ENCODE peak calls at places on chromosome 22, in ten cellular contexts. D, B, P, H, Z, A, C, S, N and E are unnamed samples.

GRCh38 chr22:17587631-17588030 is 24.3 kb downstream of the SLC25A18 start:
- DNase-seq in B (no peak), S (no peak), D (no peak), H (peak; percentile 38), P (no peak), C (no peak), A (no peak), N (no peak), Z (no peak), E (no peak)

GRCh38 chr22:17554814-17555213 is 8.5 kb upstream of the SLC25A18 start:
- DNase-seq in S (no peak), C (no peak), A (no peak), B (no peak), Z (no peak), N (no peak), D (no peak), H (no peak), P (no peak), E (no peak)

GRCh38 chr22:20026996-20027601 is 6.2 kb downstream of the TANGO2 start:
- DNase-seq in N (peak; percentile 19), A (no peak), S (no peak), C (no peak), Z (no peak), B (no peak), H (no peak), D (no peak), P (no peak), E (no peak)

GRCh38 chr22:41777749-41778395 is 22.6 kb upstream of the CCDC134 start:
- DNase-seq in H (no peak), D (no peak), B (no peak), A (no peak), S (no peak), Z (no peak), C (no peak), P (no peak), N (no peak), E (no peak)

GRCh38 chr22:30435674-30436126 is 10.1 kb downstream of the MTFP1 start:
- DNase-seq in P (no peak), S (no peak), Z (peak; percentile 54), A (no peak), B (no peak), D (no peak), C (peak; percentile 89), N (peak; percentile 64), H (no peak), E (peak; percentile 80)

GRCh38 chr22:19996694-19997384 is 19.8 kb downstream of the ARVCF start:
- DNase-seq in C (no peak), P (no peak), D (no peak), S (no peak), H (no peak), Z (no peak), A (no peak), N (peak; percentile 44), B (no peak), E (no peak)

GRCh38 chr22:42425337-42425988 is 6.7 kb downstream of the NFAM1 start:
- DNase-seq in H (no peak), Z (no peak), C (no peak), N (no peak), S (no peak), D (no peak), A (no peak), B (no peak), P (no peak), E (no peak)

GRCh38 chr22:43085658-43086606 is 3.3 kb downstream of the TTLL1 start:
- DNase-seq in H (no peak), C (no peak), Z (no peak), A (no peak), D (no peak), P (no peak), N (no peak), S (no peak), B (no peak), E (peak; percentile 66)

GRCh38 chr22:38258895-38259294 is 13.9 kb downstream of the TMEM184B start:
- DNase-seq in D (no peak), S (no peak), B (no peak), A (no peak), Z (no peak), P (no peak), C (no peak), N (no peak), H (no peak), E (no peak)

GRCh38 chr22:38255697-38256096 is 17.1 kb downstream of the TMEM184B start:
- DNase-seq in C (no peak), Z (no peak), S (no peak), H (no peak), P (no peak), D (no peak), N (no peak), A (no peak), B (no peak), E (no peak)

GRCh38 chr22:38257170-38257569 is 15.6 kb downstream of the TMEM184B start:
- DNase-seq in H (no peak), B (no peak), P (no peak), C (no peak), S (no peak), D (no peak), N (no peak), Z (no peak), A (no peak), E (no peak)

GRCh38 chr22:38259370-38259769 is 13.4 kb downstream of the TMEM184B start:
- DNase-seq in S (no peak), A (no peak), P (no peak), N (no peak), Z (no peak), H (no peak), B (no peak), C (no peak), D (no peak), E (no peak)

DNA sequence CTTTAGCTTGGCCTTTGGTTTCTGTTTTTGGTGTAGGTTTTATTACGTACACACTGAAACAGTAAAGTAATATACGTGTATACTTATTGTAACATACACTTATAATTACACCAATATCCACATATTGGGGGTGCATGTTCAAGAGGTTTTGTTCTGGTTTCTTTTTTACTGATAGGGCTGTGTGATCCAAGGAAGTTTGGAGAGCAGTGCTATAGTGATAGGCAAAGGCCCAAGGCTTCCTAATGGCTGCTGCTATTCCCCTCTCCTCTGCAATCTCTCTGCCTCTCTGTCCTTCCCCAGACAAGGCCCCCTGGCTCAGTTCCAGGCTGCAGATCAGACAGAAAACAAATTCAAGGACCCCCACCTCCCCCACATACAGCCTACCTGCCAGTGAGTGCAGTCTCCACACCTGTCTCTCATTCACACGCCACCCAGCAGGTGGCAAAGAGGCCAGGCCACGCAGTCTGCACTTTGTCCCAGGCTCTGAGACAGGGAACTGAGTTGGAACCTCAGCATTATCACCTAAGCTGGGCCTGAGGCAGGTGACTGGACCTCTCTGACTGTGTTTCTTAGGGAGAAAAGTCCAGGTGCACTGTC is 15.1 kb downstream of the TMEM184B start:
- DNase-seq in S (no peak), D (no peak), Z (no peak), C (no peak), H (no peak), P (peak; percentile 56), A (no peak), N (no peak), B (no peak), E (no peak)
- H3K4me1 ChIP-seq in S (peaks cover 11% of the 10 kb centered on the region), D (peaks cover 25% of the 10 kb centered on the region), Z (peaks cover 64% of the 10 kb centered on the region), C (no peaks in the 10 kb centered on the region), H (peaks cover 53% of the 10 kb centered on the region), P (peaks cover 45% of the 10 kb centered on the region), A (peaks cover 74% of the 10 kb centered on the region), N (peaks cover 78% of the 10 kb centered on the region), B (peaks cover 40% of the 10 kb centered on the region), E (no peaks in the 10 kb centered on the region)

GRCh38 chr22:26556904-26557303 is 33.0 kb downstream of the TPST2 start:
- DNase-seq in C (no peak), N (peak; percentile 59), A (peak; percentile 32), D (no peak), P (peak; percentile 94), S (no peak), Z (no peak), B (no peak), H (no peak), E (no peak)

GRCh38 chr22:26553056-26553752 is 36.7 kb downstream of the TPST2 start:
- DNase-seq in H (no peak), Z (no peak), A (no peak), P (peak; percentile 68), N (no peak), B (no peak), D (no peak), C (no peak), S (peak; percentile 62), E (no peak)

GRCh38 chr22:26555478-26555877 is 34.5 kb downstream of the TPST2 start:
- DNase-seq in S (no peak), Z (no peak), D (no peak), H (no peak), P (no peak), B (no peak), A (no peak), N (no peak), C (no peak), E (no peak)

GRCh38 chr22:26552466-26552865 is 37.5 kb downstream of the TPST2 start:
- DNase-seq in C (no peak), H (no peak), A (no peak), Z (no peak), S (no peak), P (no peak), B (no peak), N (no peak), D (no peak), E (no peak)

GRCh38 chr22:26554956-26555355 is 35.0 kb downstream of the TPST2 start:
- DNase-seq in A (no peak), Z (no peak), P (no peak), S (no peak), D (no peak), N (no peak), H (no peak), B (no peak), C (no peak), E (no peak)
- H3K27ac ChIP-seq in A (peak overlapping the region; percentile 90), Z (no peak overlapping the region), P (peak overlapping the region; percentile 82), S (no peak overlapping the region), D (no peak overlapping the region), N (peak overlapping the region; percentile 76), H (no peak overlapping the region), B (no peak overlapping the region), C (no peak overlapping the region), E (no peak overlapping the region)

DNA sequence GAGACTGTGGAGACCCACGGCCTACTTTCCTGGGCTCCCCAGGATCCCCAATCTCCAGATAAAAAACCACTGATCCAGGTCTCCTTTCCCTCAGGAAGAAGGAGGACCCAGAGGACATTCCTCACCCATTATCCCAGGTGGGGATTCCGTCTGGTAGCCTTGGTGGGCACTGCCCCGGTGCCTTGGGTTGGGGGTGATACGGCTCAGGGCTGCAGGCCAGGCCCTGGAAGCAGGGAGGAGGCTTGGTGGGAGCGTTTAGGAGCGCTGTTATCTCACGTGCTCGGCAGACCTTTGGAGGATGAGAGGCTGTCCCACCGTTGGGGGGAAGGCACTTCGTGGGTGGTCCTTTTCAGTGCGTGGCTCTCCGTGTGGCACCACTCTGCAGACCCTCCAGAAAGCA is 926.3 kb downstream of the BRD1 start:
- DNase-seq in H (peak; percentile 44), N (no peak), A (no peak), D (no peak), B (no peak), P (no peak), C (peak; percentile 17), Z (no peak), S (peak; percentile 34), E (no peak)
- H3K9me3 ChIP-seq in H (no peaks in the 10 kb centered on the region), N (no peaks in the 10 kb centered on the region), A (no peaks in the 10 kb centered on the region), D (no peaks in the 10 kb centered on the region), B (no peaks in the 10 kb centered on the region), P (no peaks in the 10 kb centered on the region), C (no peaks in the 10 kb centered on the region), Z (no peaks in the 10 kb centered on the region), S (no peaks in the 10 kb centered on the region), E (no peaks in the 10 kb centered on the region)

DNA sequence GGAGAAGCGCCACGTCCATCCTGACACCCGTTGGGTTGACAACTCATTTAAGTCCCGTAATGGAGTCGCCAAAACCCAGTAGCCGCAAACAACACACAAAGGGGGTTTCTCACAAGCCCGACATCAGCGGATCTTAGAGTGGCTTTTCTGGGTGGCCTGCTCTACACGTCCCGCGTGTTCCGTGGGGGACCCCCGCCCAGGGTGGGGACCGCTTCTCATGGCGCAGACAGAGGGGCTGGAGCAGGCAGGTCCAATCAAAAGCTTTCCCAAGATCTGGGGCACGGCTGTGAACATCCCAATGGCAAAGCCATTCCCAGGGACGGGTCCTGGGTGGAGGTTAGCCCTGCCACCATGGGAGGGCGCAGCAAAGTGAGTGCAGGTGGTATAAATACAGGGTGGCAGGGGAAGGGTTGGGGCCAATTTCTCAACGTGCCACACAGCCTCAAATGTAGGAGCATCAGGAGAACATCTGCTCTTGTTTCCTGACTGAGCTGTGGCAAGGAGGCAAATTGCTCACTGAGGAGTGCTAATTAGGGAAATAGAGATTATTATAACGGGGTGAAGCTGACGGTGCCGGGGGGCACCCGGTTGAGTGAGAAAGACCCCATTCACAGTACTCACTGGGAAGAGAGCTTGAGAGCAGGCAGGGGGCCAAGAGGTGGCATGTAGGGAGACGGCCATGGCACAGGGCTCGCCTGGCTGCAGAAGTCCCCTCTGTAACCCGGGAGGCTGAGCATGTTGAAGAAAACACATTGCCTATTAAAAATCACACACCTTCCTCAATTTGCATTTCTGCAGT is 1447.2 kb downstream of the TBC1D22A start:
- DNase-seq in Z (no peak), N (no peak), B (no peak), H (no peak), A (no peak), C (peak; percentile 43), P (no peak), D (no peak), S (no peak), E (no peak)
- H3K4me1 ChIP-seq in Z (no peaks in the 10 kb centered on the region), N (no peaks in the 10 kb centered on the region), B (peaks cover 10% of the 10 kb centered on the region), H (no peaks in the 10 kb centered on the region), A (no peaks in the 10 kb centered on the region), C (no peaks in the 10 kb centered on the region), P (no peaks in the 10 kb centered on the region), D (no peaks in the 10 kb centered on the region), S (no peaks in the 10 kb centered on the region), E (no peaks in the 10 kb centered on the region)